ENCODE peak calls at places on chromosomes 12 and 14, in four cellular contexts. One of them, this sample, is unnamed.

GRCh38 chr12:3204143-3204542 is 127.0 kb downstream of the TSPAN9 start:
- DNase-seq in OCI-LY7: no peak
- DNase-seq in AG09309: no peak
- DNase-seq in endothelial cell: no peak
- DNase-seq in this sample: no peak

GRCh38 chr14:30874120-30874998 is at the start of gene COCH:
- DNase-seq in OCI-LY7: peak; percentile 82
- DNase-seq in AG09309: no peak
- DNase-seq in endothelial cell: peak; percentile 52
- DNase-seq in this sample: peak; percentile 72

GRCh38 chr14:36829547-36829946 is 167.9 kb downstream of the PAX9 start:
- DNase-seq in OCI-LY7: no peak
- DNase-seq in AG09309: no peak
- DNase-seq in endothelial cell: no peak
- DNase-seq in this sample: no peak

GRCh38 chr14:103144085-103144484 is 20.8 kb downstream of the TNFAIP2 start:
- DNase-seq in OCI-LY7: no peak
- DNase-seq in AG09309: peak; percentile 52
- DNase-seq in endothelial cell: no peak
- DNase-seq in this sample: no peak

GRCh38 chr14:91041450-91041849 is 19.0 kb downstream of the RPS6KA5 start:
- DNase-seq in OCI-LY7: no peak
- DNase-seq in AG09309: no peak
- DNase-seq in endothelial cell: no peak
- DNase-seq in this sample: no peak

GRCh38 chr14:58978336-58978735 is 210.1 kb upstream of the DAAM1 start:
- DNase-seq in OCI-LY7: no peak
- DNase-seq in AG09309: peak; percentile 43
- DNase-seq in endothelial cell: no peak
- DNase-seq in this sample: no peak

GRCh38 chr14:100012478-100012925 is 52.7 kb upstream of the EVL start:
- DNase-seq in OCI-LY7: no peak
- DNase-seq in AG09309: peak; percentile 59
- DNase-seq in endothelial cell: no peak
- DNase-seq in this sample: no peak

GRCh38 chr12:13000935-13001724 is 1.1 kb upstream of the HEBP1 start:
- DNase-seq in OCI-LY7: peak; percentile 31
- DNase-seq in AG09309: no peak
- DNase-seq in endothelial cell: peak; percentile 59
- DNase-seq in this sample: peak; percentile 62

GRCh38 chr12:11174022-11174421 is 3.0 kb downstream of the SMIM10L1 start:
- DNase-seq in OCI-LY7: no peak
- DNase-seq in AG09309: no peak
- DNase-seq in endothelial cell: no peak
- DNase-seq in this sample: no peak

GRCh38 chr12:54527631-54527929 is 21.8 kb upstream of the PDE1B start:
- DNase-seq in OCI-LY7: no peak
- DNase-seq in AG09309: no peak
- DNase-seq in endothelial cell: no peak
- DNase-seq in this sample: no peak

DNA sequence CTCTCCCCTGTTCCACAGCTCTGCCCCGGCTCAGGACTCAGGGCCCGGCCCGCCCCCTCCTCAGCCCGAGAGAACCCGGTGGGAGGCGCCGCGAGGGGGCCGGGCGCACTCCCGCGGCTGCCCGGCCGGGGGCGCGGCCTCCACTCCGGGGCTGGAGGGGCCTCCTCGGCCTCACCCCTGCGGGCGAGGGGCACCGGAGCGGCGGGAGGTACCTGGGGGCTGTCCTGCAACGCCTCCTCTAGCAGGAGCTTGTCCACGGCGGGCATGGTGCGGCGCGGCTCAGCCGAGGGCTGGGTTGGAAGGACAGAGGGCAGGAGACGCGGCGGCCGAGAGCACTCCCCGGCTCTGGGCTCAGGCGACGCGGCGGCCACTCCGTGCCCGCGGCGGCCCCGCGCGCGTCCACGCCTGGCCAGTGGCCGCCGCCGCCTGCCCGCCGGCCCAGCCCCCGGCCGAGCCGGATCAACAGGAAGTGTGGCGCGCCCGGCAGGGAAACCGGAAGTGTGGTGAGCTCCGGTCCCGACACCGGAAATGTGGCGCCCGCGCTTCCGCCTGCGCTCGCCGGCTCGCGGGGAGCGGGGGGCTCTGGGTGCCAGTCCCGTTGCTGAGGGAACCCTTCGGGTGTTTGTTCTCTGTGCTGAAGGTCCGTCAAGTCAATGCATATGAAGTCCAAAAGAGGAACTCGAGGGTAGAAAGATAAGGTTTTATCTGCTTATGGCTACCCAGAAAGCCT is at the start of gene APPL2:
- DNase-seq in OCI-LY7: peak; percentile 93
- DNase-seq in AG09309: no peak
- DNase-seq in endothelial cell: peak; percentile 88
- DNase-seq in this sample: peak; percentile 91
- TF ChIP-seq CTCF in OCI-LY7: peak; percentile 67
- TF ChIP-seq CTCF in AG09309: peak; percentile 8
- TF ChIP-seq CTCF in endothelial cell: peak; percentile 65
- TF ChIP-seq CTCF in this sample: peak; percentile 31

GRCh38 chr12:52189376-52190174 is 2.2 kb downstream of the KRT80 start:
- DNase-seq in OCI-LY7: no peak
- DNase-seq in AG09309: no peak
- DNase-seq in endothelial cell: no peak
- DNase-seq in this sample: no peak
- TF ChIP-seq CTCF in OCI-LY7: no peak
- TF ChIP-seq CTCF in AG09309: peak; percentile 3
- TF ChIP-seq CTCF in endothelial cell: no peak
- TF ChIP-seq CTCF in this sample: no peak

GRCh38 chr12:111672822-111673381 is 12.9 kb downstream of the BRAP start:
- DNase-seq in OCI-LY7: no peak
- DNase-seq in AG09309: no peak
- DNase-seq in endothelial cell: no peak
- DNase-seq in this sample: no peak

GRCh38 chr12:111677186-111677585 is 8.6 kb downstream of the BRAP start:
- DNase-seq in OCI-LY7: no peak
- DNase-seq in AG09309: no peak
- DNase-seq in endothelial cell: no peak
- DNase-seq in this sample: no peak

GRCh38 chr12:111673503-111673902 is 12.3 kb downstream of the BRAP start:
- DNase-seq in OCI-LY7: peak; percentile 37
- DNase-seq in AG09309: no peak
- DNase-seq in endothelial cell: no peak
- DNase-seq in this sample: no peak
- TF ChIP-seq CTCF in OCI-LY7: peak; percentile 73
- TF ChIP-seq CTCF in AG09309: peak; percentile 59
- TF ChIP-seq CTCF in endothelial cell: no peak
- TF ChIP-seq CTCF in this sample: no peak

DNA sequence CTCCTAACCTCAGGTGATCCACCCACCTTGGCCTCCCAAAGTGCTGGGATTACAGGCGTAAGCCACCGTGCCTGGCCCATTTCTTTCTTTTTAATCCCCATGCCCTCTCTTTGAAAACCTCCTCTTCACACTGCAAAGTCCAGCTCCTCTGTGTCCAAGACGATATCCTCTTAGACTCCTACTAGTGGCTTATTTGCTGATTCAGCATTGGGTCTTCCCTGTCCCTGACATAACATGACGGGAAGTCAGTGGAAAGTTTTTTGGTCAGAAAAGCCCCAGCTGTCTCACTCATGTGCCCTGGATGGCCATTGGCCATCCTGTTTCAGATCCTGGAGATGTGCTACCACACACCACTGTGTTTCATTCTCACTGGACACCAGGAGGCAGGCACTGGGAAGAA is 102.6 kb upstream of the MED13L start:
- DNase-seq in OCI-LY7: no peak
- DNase-seq in AG09309: no peak
- DNase-seq in endothelial cell: no peak
- DNase-seq in this sample: no peak
- TF ChIP-seq CTCF in OCI-LY7: no peak
- TF ChIP-seq CTCF in AG09309: no peak
- TF ChIP-seq CTCF in endothelial cell: no peak
- TF ChIP-seq CTCF in this sample: no peak

DNA sequence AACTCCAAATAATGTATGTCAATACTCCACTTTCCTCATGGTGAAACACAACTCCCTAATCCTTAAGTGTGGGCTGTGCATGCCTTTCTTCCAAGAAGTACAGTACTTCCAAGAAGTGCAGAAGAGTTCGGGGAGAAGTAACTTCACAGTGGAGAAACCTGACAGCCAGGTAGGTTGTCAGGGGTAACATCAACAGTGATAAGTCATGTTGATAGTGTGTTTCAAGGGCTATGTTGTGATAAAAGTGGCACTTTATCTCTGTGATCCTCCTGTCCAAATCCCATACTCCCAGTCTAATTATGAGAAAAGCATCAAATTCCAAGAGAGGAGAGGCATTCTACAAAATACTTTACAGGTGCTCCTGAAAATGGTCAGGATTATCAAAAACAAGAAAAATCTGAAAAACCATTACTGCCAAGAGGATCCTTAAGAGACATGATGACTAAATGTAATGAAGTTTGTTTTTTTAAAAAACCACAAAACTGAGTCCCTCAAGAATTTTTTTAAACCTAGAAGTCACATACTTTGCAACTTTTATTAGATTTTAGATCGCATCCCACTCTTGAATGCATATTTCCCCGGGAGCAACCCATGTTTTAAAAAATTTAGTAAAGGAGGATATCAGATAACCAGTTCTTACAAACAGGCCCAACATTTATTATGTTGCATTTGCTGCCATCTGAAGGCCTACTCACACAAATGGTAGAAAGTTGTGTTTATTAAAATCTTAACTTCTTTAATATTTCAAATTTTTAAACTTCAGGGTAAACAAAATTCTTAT is 44.5 kb upstream of the CCT2 start:
- DNase-seq in OCI-LY7: no peak
- DNase-seq in AG09309: peak; percentile 84
- DNase-seq in endothelial cell: no peak
- DNase-seq in this sample: no peak
- TF ChIP-seq CTCF in OCI-LY7: no peak
- TF ChIP-seq CTCF in AG09309: peak; percentile 8
- TF ChIP-seq CTCF in endothelial cell: no peak
- TF ChIP-seq CTCF in this sample: no peak

GRCh38 chr12:116172224-116172849 is 105.2 kb downstream of the MED13L start:
- DNase-seq in OCI-LY7: no peak
- DNase-seq in AG09309: no peak
- DNase-seq in endothelial cell: no peak
- DNase-seq in this sample: no peak
- TF ChIP-seq CTCF in OCI-LY7: no peak
- TF ChIP-seq CTCF in AG09309: no peak
- TF ChIP-seq CTCF in endothelial cell: no peak
- TF ChIP-seq CTCF in this sample: no peak

DNA sequence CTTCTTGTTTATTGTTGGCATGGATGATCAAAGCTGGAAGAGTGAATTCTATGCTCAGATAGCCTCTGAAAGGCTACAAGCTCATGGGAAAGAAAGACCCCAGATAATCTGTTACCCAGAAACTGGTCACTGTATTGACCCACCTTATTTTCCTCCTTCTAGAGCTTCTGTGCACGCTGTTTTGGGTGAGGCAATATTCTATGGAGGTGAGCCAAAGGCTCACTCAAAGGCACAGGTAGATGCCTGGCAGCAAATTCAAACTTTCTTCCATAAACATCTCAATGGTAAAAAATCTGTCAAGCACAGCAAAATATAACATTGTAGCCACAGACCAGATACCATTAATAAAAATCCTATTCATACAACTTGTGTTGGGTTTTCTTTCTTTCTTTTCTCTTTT is 7.2 kb downstream of the ACOT6 start:
- DNase-seq in OCI-LY7: no peak
- DNase-seq in AG09309: no peak
- DNase-seq in endothelial cell: no peak
- DNase-seq in this sample: no peak
- TF ChIP-seq CTCF in OCI-LY7: no peak
- TF ChIP-seq CTCF in AG09309: no peak
- TF ChIP-seq CTCF in endothelial cell: no peak
- TF ChIP-seq CTCF in this sample: no peak

DNA sequence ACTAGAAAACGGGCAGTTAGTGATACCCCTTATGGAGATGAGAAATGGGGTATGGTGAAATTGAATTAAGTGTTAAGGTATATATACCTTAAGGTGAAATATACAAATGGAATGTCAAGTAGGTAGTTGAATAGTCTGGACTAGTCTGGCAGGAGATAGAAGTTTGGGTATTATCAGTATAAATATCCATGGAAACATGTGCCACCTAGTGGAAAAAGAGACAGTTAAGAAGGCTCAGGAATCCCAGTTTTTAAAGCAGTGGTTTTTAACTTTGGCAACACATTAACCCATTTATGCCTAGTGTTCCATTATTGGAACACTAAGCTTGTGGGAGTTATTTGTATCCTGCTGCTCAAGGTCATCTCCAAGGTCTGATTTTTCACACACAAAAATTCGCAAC is 38.6 kb upstream of the TPH2 start:
- DNase-seq in OCI-LY7: no peak
- DNase-seq in AG09309: no peak
- DNase-seq in endothelial cell: no peak
- DNase-seq in this sample: no peak
- TF ChIP-seq CTCF in OCI-LY7: peak; percentile 48
- TF ChIP-seq CTCF in AG09309: peak; percentile 29
- TF ChIP-seq CTCF in endothelial cell: peak; percentile 28
- TF ChIP-seq CTCF in this sample: no peak

GRCh38 chr12:124715121-124715990 is 147.9 kb upstream of the NCOR2 start:
- DNase-seq in OCI-LY7: no peak
- DNase-seq in AG09309: no peak
- DNase-seq in endothelial cell: no peak
- DNase-seq in this sample: no peak

GRCh38 chr12:124705545-124706138 is 138.2 kb upstream of the NCOR2 start:
- DNase-seq in OCI-LY7: no peak
- DNase-seq in AG09309: no peak
- DNase-seq in endothelial cell: no peak
- DNase-seq in this sample: no peak

GRCh38 chr12:124713041-124713435 is 145.6 kb upstream of the NCOR2 start:
- DNase-seq in OCI-LY7: no peak
- DNase-seq in AG09309: no peak
- DNase-seq in endothelial cell: no peak
- DNase-seq in this sample: no peak

GRCh38 chr12:124713436-124714082 is 146.1 kb upstream of the NCOR2 start:
- DNase-seq in OCI-LY7: no peak
- DNase-seq in AG09309: peak; percentile 79
- DNase-seq in endothelial cell: no peak
- DNase-seq in this sample: no peak

GRCh38 chr12:124709722-124710656 is 142.6 kb upstream of the NCOR2 start:
- DNase-seq in OCI-LY7: no peak
- DNase-seq in AG09309: peak; percentile 81
- DNase-seq in endothelial cell: no peak
- DNase-seq in this sample: no peak
- TF ChIP-seq CTCF in OCI-LY7: no peak
- TF ChIP-seq CTCF in AG09309: peak; percentile 54
- TF ChIP-seq CTCF in endothelial cell: no peak
- TF ChIP-seq CTCF in this sample: no peak